ENCODE peak calls at places on chromosomes 4 and X, in ten cellular contexts. U is breast epithelium, Z is WERI-Rb-1, L is GM23338, O is psoas muscle, E is fibroblast of the aortic adventitia, V is left ventricle myocardium inferior, F is right lobe of liver, J is testis, G is fibroblast of lung. R is an unnamed sample.

GRCh38 chr4:5742388-5742787 is 31.4 kb downstream of the EVC start:
- DNase-seq in U (no peak), Z (no peak), L (no peak), O (no peak), E (no peak), V (no peak), F (no peak), J (no peak), G (no peak), R (no peak)

GRCh38 chr4:77158487-77158861 is 1.5 kb downstream of the CCNG2 start:
- DNase-seq in U (no peak), Z (no peak), L (no peak), O (peak; percentile 16), E (peak; percentile 29), V (no peak), F (no peak), J (no peak), G (peak; percentile 49), R (no peak)

GRCh38 chr4:156608651-156609050 is 362.9 kb downstream of the PDGFC start:
- DNase-seq in U (no peak), Z (no peak), L (no peak), O (no peak), E (no peak), V (no peak), F (no peak), J (no peak), G (peak; percentile 65), R (no peak)

GRCh38 chr4:94765653-94766052 is 7.9 kb downstream of the BMPR1B start:
- DNase-seq in U (no peak), Z (no peak), L (no peak), O (no peak), E (no peak), V (no peak), F (no peak), J (no peak), G (no peak), R (no peak)

GRCh38 chrX:54043696-54044125 is 562 bp downstream of the PHF8 start:
- DNase-seq in U (no peak), Z (peak; percentile 29), L (peak; percentile 49), O (peak; percentile 24), E (peak; percentile 20), V (peak; percentile 38), F (no peak), J (no peak), G (peak; percentile 30), R (peak; percentile 42)

GRCh38 chrX:154329284-154329683 is 33.7 kb downstream of the TKTL1 start:
- DNase-seq in U (no peak), Z (no peak), L (no peak), O (no peak), E (no peak), V (no peak), F (peak; percentile 19), J (no peak), G (no peak), R (no peak)

GRCh38 chr4:786861-787300 is 39.0 kb downstream of the CPLX1 start:
- DNase-seq in U (no peak), Z (no peak), L (no peak), O (no peak), E (no peak), V (no peak), F (peak; percentile 63), J (no peak), G (no peak), R (no peak)

GRCh38 chr4:94532016-94532789 is 80.5 kb downstream of the PDLIM5 start:
- DNase-seq in U (no peak), Z (no peak), L (no peak), O (peak; percentile 30), E (no peak), V (no peak), F (no peak), J (no peak), G (peak; percentile 62), R (peak; percentile 53)

GRCh38 chr4:7498406-7499200 is 63.9 kb upstream of the PSAPL1 start:
- DNase-seq in U (no peak), Z (no peak), L (no peak), O (no peak), E (no peak), V (no peak), F (no peak), J (no peak), G (no peak), R (no peak)

GRCh38 chr4:7505116-7505900 is 70.6 kb upstream of the PSAPL1 start:
- DNase-seq in U (no peak), Z (no peak), L (no peak), O (no peak), E (no peak), V (no peak), F (no peak), J (no peak), G (no peak), R (no peak)

GRCh38 chr4:7503597-7503996 is 68.9 kb upstream of the PSAPL1 start:
- DNase-seq in U (no peak), Z (no peak), L (no peak), O (no peak), E (no peak), V (no peak), F (no peak), J (no peak), G (no peak), R (no peak)

GRCh38 chr4:7500404-7500803 is 65.7 kb upstream of the PSAPL1 start:
- DNase-seq in U (no peak), Z (no peak), L (no peak), O (no peak), E (no peak), V (no peak), F (no peak), J (no peak), G (no peak), R (no peak)

GRCh38 chr4:7499661-7500060 is 64.9 kb upstream of the PSAPL1 start:
- DNase-seq in U (no peak), Z (no peak), L (no peak), O (no peak), E (no peak), V (no peak), F (no peak), J (no peak), G (no peak), R (no peak)
- H3K4me3 ChIP-seq in U (no peak overlapping the region), Z (no peak overlapping the region), L (no peak overlapping the region), O (no peak overlapping the region), E (no peak overlapping the region), V (no peak overlapping the region), F (no peak overlapping the region), J (no peak overlapping the region), G (no peak overlapping the region), R (no peak overlapping the region)

GRCh38 chr4:16449381-16449780 is 223.1 kb upstream of the TAPT1 start:
- DNase-seq in U (no peak), Z (no peak), L (no peak), O (no peak), E (no peak), V (no peak), F (no peak), J (no peak), G (no peak), R (no peak)

GRCh38 chr4:16448240-16448639 is 222.0 kb upstream of the TAPT1 start:
- DNase-seq in U (no peak), Z (no peak), L (no peak), O (no peak), E (no peak), V (no peak), F (no peak), J (no peak), G (no peak), R (no peak)

GRCh38 chr4:16450031-16450430 is 223.8 kb upstream of the TAPT1 start:
- DNase-seq in U (no peak), Z (no peak), L (peak; percentile 48), O (no peak), E (no peak), V (no peak), F (no peak), J (no peak), G (no peak), R (no peak)

GRCh38 chr4:16450724-16451123 is 224.5 kb upstream of the TAPT1 start:
- DNase-seq in U (no peak), Z (no peak), L (peak; percentile 22), O (no peak), E (peak; percentile 41), V (no peak), F (no peak), J (no peak), G (no peak), R (peak; percentile 8)
- TF ChIP-seq CTCF in U (no peak), Z (peak; percentile 6), L (peak; percentile 51), O (peak; percentile 15), E (peak; percentile 51), V (peak; percentile 35), F (no peak), J (no peak), G (peak; percentile 38), R (peak; percentile 22)

GRCh38 chrX:136143714-136144113 is 3.6 kb upstream of the FHL1 start:
- DNase-seq in U (no peak), Z (no peak), L (no peak), O (no peak), E (no peak), V (no peak), F (no peak), J (no peak), G (no peak), R (no peak)

GRCh38 chrX:136148391-136148790 is 1.1 kb downstream of the FHL1 start:
- DNase-seq in U (no peak), Z (no peak), L (peak; percentile 17), O (no peak), E (no peak), V (no peak), F (no peak), J (no peak), G (no peak), R (no peak)

GRCh38 chrX:136147320-136147901 is at the start of gene FHL1:
- DNase-seq in U (no peak), Z (peak; percentile 45), L (peak; percentile 56), O (peak; percentile 72), E (no peak), V (peak; percentile 80), F (peak; percentile 68), J (peak; percentile 66), G (peak; percentile 31), R (no peak)

GRCh38 chrX:136146614-136147319 is 566 bp upstream of the FHL1 start:
- DNase-seq in U (no peak), Z (peak; percentile 25), L (peak; percentile 33), O (peak; percentile 24), E (no peak), V (peak; percentile 32), F (peak; percentile 51), J (no peak), G (peak; percentile 9), R (no peak)

GRCh38 chrX:136147966-136148365 is 633 bp downstream of the FHL1 start:
- DNase-seq in U (no peak), Z (no peak), L (peak; percentile 39), O (no peak), E (no peak), V (no peak), F (no peak), J (no peak), G (no peak), R (no peak)
- H3K4me3 ChIP-seq in U (peak overlapping the region; percentile 78), Z (peak overlapping the region; percentile 32), L (peak overlapping the region; percentile 59), O (peak overlapping the region; percentile 71), E (peak overlapping the region; percentile 58), V (peak overlapping the region; percentile 81), F (no peak overlapping the region), J (peak overlapping the region; percentile 55), G (peak overlapping the region; percentile 66), R (peak overlapping the region; percentile 64)

GRCh38 chr4:86446996-86447395 is 87.1 kb upstream of the MAPK10 start:
- DNase-seq in U (no peak), Z (no peak), L (no peak), O (no peak), E (no peak), V (no peak), F (no peak), J (no peak), G (no peak), R (no peak)

GRCh38 chr4:86443495-86443894 is 83.6 kb upstream of the MAPK10 start:
- DNase-seq in U (no peak), Z (no peak), L (no peak), O (no peak), E (no peak), V (no peak), F (no peak), J (no peak), G (no peak), R (no peak)

GRCh38 chr4:86442881-86443280 is 83.0 kb upstream of the MAPK10 start:
- DNase-seq in U (no peak), Z (no peak), L (no peak), O (no peak), E (peak; percentile 15), V (no peak), F (no peak), J (no peak), G (no peak), R (no peak)

GRCh38 chr4:86439293-86439692 is 79.4 kb upstream of the MAPK10 start:
- DNase-seq in U (no peak), Z (no peak), L (no peak), O (no peak), E (no peak), V (no peak), F (no peak), J (no peak), G (no peak), R (no peak)

DNA sequence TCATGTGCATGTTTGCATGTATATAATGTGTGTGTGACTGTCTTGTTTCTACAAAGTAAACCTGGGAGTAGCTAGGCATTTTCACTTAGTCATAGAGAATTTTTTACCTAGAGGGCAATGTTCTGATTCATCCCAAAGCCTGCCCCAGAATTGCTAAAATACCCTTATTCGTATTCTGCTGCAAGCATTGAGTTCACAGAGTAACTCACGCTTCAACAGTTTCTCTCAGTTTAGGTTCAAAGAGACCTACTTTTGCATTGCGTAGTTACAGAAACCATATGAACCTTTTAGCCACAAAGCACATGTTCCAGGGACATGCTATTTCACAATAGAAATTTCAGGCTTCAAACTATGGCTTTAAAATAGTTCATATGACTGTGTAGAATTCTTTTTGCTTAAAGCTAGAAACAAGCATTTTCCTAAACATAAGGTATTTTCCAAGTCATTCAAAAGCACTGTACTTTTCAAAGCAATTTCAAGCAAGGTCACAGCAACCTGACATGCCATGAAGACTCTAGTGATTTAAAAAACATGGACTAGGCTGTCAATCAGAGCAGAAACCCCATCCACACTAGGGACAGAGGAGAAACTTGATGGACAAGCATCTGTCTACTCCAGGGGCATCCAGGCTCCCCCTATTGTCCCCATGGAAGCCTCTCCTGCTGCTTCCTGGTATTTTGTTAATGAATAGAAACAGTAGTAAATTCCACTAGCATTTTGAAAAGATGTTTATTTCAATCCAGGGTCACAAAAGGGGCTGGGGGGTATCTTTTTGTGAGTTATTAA is 81.5 kb upstream of the MAPK10 start:
- DNase-seq in U (no peak), Z (no peak), L (peak; percentile 48), O (no peak), E (peak; percentile 3), V (no peak), F (no peak), J (no peak), G (peak; percentile 59), R (peak; percentile 14)
- TF ChIP-seq CTCF in U (no peak), Z (no peak), L (peak; percentile 32), O (no peak), E (no peak), V (no peak), F (no peak), J (no peak), G (no peak), R (no peak)